ENCODE peak calls at places on chromosomes 13 and 19, in six cellular contexts. B is testis, D is heart left ventricle, O is H54, L is upper lobe of left lung, C is GM12891. Z is an unnamed sample.

GRCh38 chr13:23609414-23610186 is 39.4 kb downstream of the TNFRSF19 start:
- DNase-seq in B (peak), D (no peak), O (no peak), L (no peak), C (no peak), Z (peak)

GRCh38 chr19:27794444-27795042 is 1418.4 kb downstream of the UQCRFS1 start:
- DNase-seq in B (peak), D (peak), O (no peak), L (peak), C (peak), Z (peak)

GRCh38 chr13:113151745-113152707 is 6.4 kb upstream of the PROZ start:
- DNase-seq in B (no peak), D (peak), O (no peak), L (peak), C (no peak), Z (peak)

GRCh38 chr19:7751157-7751783 is 3.9 kb upstream of the CD209 start:
- DNase-seq in B (no peak), D (no peak), O (no peak), L (no peak), C (no peak), Z (no peak)

GRCh38 chr19:46133101-46133627 is 8.7 kb upstream of the IGFL3 start:
- DNase-seq in B (peak), D (no peak), O (no peak), L (no peak), C (no peak), Z (no peak)

GRCh38 chr13:27043013-27043412 is 128.6 kb downstream of the USP12 start:
- DNase-seq in B (no peak), D (no peak), O (peak), L (no peak), C (no peak), Z (peak)

GRCh38 chr19:18932216-18932841 is 8.7 kb downstream of the HOMER3 start:
- DNase-seq in B (peak), D (peak), O (no peak), L (peak), C (peak), Z (peak)

GRCh38 chr19:49680473-49681351 is 3.6 kb downstream of the PRMT1 start:
- DNase-seq in B (peak), D (peak), O (peak), L (peak), C (peak), Z (peak)

GRCh38 chr19:9768175-9769112 is at the start of gene ZNF846:
- DNase-seq in B (peak), D (peak), O (peak), L (peak), C (peak), Z (peak)
- TF ChIP-seq POLR2A in B (no peak), D (no peak), O (peak), L (no peak), C (peak), Z (peak)

DNA sequence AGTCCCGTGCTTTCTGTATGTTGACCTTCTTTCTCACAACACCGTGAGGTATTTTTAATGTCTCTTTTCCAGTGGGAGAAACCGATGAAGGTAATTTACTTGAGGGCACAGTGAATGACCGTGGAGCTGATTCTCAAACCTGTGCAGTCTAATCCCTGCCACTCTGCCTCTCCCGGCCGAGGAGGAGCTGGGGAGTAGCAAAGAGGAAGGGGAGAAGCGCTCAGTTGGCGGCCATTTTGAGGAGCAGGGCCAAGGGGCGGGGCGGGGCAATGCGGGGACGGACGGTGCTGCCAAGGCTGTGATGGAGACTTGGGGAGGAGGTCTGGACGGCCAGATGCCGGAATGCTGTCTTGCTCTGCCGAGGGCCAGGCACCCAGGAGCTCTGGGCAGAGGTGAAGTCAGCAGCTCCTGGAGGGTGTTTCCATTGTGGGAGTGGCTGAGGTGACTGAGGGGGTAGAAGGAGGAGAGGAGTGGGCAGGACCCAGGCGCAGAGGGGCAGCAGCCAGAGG is 12.4 kb upstream of the RANBP3 start:
- DNase-seq in B (peak), D (no peak), O (peak), L (no peak), C (no peak), Z (no peak)
- TF ChIP-seq POLR2A in B (no peak), D (no peak), O (no peak), L (no peak), C (no peak), Z (no peak)

DNA sequence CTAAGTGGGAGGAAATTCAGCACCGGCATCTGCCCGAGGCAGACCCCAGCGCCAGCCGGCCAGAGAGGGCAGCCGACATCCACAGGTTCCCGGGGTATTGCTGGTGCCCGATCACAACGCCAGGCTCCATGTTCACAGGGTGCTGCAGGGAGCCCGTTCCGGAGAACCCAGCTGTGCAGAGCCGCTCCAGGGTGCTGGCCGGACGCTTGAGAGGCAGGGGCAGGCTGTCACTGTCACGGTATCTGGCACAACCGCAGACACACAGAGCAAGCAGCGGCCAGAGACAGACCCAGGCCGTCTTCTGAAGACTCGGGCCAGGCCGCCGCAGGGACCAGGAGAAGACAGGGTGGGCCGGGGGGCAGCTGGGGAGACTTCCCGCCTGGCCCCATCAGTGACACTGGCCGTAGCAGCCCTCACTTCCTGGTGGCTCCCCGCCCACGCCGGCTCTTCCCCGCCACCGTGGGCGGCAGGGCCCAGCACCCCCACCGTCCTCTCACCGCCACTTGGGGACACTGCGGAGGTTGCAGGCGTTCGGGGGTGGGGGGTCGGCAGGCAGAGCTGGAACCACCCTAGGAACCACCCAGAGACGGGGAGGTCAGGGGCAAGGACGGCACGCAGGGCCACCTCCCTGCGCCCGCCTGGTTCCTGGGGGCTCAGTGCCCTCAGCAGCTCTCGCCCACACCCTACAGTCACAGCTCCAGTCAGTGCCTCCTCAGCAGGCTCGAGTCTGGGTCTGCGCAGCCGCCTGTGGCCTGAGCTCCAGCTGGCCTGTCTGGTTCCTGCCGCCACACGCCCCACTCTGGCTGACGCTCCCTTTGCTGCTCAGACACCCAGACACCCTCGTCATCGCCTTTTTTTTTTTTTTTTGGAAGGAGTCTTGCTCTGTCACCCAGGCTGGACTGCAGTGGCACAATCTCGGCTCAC is 3.8 kb downstream of the RNF126 start:
- DNase-seq in B (peak), D (peak), O (no peak), L (peak), C (no peak), Z (peak)
- TF ChIP-seq POLR2A in B (no peak), D (no peak), O (no peak), L (no peak), C (no peak), Z (no peak)

DNA sequence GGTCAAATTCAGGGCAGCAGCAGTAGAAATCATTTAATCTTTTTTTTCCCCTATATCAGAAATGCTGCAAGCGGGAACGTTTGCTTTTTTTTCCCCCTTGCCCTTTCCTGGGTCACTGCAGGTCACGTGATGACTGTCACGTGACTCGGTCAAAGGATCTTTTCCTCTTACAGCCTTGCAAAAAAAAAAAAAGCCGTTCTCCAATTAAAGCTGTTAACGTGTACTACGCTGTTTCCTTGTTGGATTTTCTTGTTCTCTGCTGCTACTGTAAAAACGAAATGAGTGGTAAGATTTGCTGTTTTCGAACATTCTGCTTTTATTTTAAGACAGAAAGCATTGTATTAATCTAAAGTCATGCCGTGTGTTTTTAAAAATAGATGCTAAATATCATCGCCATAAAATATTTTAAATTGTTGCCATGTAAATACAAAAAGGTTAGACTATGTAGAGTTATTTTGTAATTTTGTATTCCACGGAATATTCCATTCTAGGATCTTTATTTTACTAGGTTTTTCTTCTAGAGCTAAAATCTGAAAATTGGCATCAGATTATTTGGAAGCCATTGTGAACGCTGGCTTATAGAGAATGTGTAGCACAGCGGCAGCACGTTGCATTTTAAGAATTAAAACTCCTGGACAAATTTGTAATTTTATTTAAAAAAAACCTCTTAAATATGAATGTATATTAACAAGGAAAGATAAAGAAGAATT is 109.9 kb upstream of the MLNR start:
- DNase-seq in B (peak), D (peak), O (peak), L (no peak), C (peak), Z (peak)
- TF ChIP-seq POLR2A in B (no peak), D (no peak), O (no peak), L (no peak), C (no peak), Z (peak)

GRCh38 chr13:30376426-30377311 is 45.6 kb upstream of the UBE2L5 start:
- DNase-seq in B (no peak), D (no peak), O (no peak), L (no peak), C (peak), Z (no peak)

GRCh38 chr13:30375436-30375835 is 46.9 kb upstream of the UBE2L5 start:
- DNase-seq in B (no peak), D (no peak), O (no peak), L (no peak), C (no peak), Z (no peak)

GRCh38 chr13:30370916-30371521 is 51.3 kb upstream of the UBE2L5 start:
- DNase-seq in B (no peak), D (no peak), O (no peak), L (no peak), C (no peak), Z (no peak)

GRCh38 chr13:30371649-30372265 is 50.5 kb upstream of the UBE2L5 start:
- DNase-seq in B (no peak), D (no peak), O (peak), L (no peak), C (peak), Z (no peak)

DNA sequence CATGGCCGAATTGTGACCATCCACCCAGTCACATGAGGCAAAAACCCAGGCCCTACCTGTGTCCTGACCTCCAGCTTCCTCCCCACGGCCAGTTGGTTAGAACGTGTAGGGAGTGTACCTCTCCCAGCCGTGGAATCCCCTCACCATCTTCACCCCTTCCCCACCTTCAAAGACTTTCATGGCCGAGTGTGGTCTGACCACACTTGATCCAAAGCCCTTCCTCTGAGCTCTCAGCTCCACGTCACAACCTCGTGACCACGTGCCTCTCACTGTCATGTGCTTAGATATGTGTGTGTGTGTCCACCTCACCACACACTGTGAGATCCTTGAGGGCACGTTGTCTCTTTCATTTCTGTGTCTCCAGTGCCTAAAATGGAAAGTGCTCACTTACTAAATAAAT is 48.6 kb upstream of the UBE2L5 start:
- DNase-seq in B (no peak), D (no peak), O (no peak), L (no peak), C (no peak), Z (no peak)
- TF ChIP-seq POLR2A in B (no peak), D (no peak), O (no peak), L (no peak), C (peak), Z (no peak)

DNA sequence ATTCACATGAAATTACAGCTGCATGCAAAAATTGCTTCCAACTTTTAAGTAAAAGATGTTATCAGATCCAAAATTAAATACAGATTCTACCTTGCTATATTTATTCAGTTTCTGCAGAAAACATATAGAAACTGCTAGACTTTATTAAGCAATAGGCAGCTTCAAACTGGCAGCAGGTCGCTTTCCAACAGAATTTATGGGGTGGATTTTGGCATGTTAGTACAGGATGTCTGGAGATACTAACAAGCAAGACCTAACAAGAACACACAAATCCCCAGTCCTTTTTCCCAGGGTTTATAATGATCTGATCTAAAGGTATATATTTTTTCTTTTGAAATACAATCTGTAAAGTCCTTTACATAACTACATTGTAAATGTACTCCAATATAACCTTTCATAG is 27.5 kb downstream of the TBC1D4 start:
- DNase-seq in B (no peak), D (no peak), O (no peak), L (no peak), C (no peak), Z (no peak)
- TF ChIP-seq POLR2A in B (no peak), D (no peak), O (no peak), L (no peak), C (no peak), Z (no peak)

DNA sequence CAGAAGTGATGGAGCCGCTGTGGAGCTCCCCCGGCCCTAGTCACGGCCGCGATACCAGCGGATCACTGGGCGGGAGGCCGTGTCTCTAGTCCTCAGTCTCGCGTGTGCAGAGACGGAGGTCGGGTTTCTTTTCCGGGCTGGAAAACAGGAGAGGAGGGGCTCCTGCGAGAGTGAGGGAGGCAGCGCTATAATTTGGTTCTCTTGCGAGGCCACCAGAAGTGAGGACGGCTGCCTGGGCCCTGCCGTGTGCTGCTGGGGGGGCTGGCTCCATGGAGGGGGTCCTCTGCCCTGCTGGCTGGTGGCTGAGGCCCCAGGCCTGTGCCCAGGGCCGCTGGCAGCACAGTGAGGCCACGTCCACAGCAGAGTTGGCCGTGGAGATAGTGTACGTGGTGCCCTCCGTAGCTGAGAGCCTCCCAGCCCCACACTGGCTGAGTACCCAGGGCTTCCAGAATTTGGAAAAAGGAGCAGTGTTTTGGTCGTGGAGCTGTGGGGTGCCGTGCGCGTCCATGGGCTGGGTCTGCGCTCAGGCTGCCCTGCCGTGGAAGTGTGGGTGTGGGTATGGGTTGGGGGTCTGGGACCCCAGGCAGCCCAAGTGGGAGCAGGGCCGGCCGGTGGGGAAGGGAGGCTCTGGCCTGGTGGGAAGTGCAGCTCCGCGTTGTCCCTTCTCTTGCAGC is 5.8 kb downstream of the PTBP1 start:
- DNase-seq in B (no peak), D (no peak), O (no peak), L (peak), C (no peak), Z (no peak)
- TF ChIP-seq POLR2A in B (no peak), D (no peak), O (no peak), L (no peak), C (no peak), Z (no peak)

GRCh38 chr19:291561-292280 is 518 bp upstream of the PLPP2 start:
- DNase-seq in B (no peak), D (no peak), O (no peak), L (no peak), C (peak), Z (no peak)
- TF ChIP-seq POLR2A in B (no peak), D (no peak), O (no peak), L (no peak), C (no peak), Z (no peak)

GRCh38 chr19:1465191-1466016 is 13.6 kb downstream of the C19orf25 start:
- DNase-seq in B (peak), D (no peak), O (no peak), L (peak), C (no peak), Z (peak)
- TF ChIP-seq POLR2A in B (no peak), D (no peak), O (no peak), L (no peak), C (no peak), Z (no peak)

DNA sequence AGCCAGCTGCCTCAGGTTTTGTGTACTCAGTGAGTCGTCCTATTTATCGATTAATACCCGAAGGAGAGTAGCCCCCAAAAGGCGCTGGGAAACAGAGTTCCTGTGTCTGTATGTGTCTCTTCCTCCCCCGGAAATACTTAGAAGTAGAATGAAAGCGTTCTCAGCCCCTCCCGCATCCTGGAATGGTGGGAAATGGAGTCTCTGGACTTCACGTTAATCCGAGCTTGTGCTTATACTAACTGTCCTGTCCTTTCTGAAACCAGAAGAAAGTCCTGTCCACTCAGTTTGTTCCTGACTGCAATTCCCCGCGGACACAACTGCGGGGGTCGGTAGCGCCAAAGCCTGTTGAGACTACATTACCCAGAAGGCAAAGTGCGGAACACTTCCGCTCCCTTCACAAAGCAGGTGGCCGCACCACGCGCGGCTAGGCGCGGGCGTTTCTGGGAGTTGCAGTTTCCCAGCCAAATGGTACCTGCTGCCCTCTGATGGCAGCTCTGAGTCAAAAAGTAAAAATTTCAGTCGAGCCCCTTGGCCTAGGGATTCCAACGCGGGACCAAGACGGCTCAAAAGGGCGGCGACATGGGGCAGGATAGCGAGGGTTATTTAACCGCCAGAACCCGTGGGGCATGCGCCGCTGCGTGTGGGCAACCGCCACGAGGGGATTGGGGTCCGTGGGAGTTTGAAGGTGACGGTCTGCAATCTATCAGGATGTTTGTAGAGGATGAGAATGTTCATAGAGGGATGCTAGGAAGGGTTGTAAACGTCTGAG is 2.2 kb upstream of the GSK3A start:
- DNase-seq in B (peak), D (peak), O (peak), L (peak), C (peak), Z (peak)
- TF ChIP-seq POLR2A in B (no peak), D (peak), O (no peak), L (no peak), C (no peak), Z (peak)